ENCODE peak calls at places on chromosomes 12 and 14, in eight cellular contexts. Q is spleen, V is stomach, X is A549, A is heart left ventricle, M is HCT116, S is erythroblast, O is IMR-90. L is an unnamed sample.

GRCh38 chr14:100783630-100784321 is 42.1 kb upstream of the MEG3 start:
- DNase-seq in Q (peak), V (no peak), X (no peak), A (no peak), M (no peak), S (no peak), O (no peak), L (no peak)

GRCh38 chr12:88578821-88579518 is 1.3 kb downstream of the KITLG start:
- DNase-seq in Q (no peak), V (no peak), X (peak), A (no peak), M (no peak), S (no peak), O (no peak), L (peak)

GRCh38 chr14:98345186-98345585 is 926.8 kb downstream of the BCL11B start:
- DNase-seq in Q (no peak), V (no peak), X (no peak), A (no peak), M (no peak), S (no peak), O (no peak), L (no peak)

GRCh38 chr12:83256581-83256980 is 569.9 kb downstream of the TMTC2 start:
- DNase-seq in Q (no peak), V (no peak), X (no peak), A (no peak), M (no peak), S (no peak), O (no peak), L (no peak)

GRCh38 chr14:100067481-100067880 is 2.3 kb downstream of the EVL start:
- DNase-seq in Q (no peak), V (no peak), X (no peak), A (no peak), M (no peak), S (no peak), O (no peak), L (peak)

GRCh38 chr12:108793756-108794441 is 62.6 kb upstream of the CORO1C start:
- DNase-seq in Q (peak), V (no peak), X (no peak), A (peak), M (no peak), S (no peak), O (no peak), L (no peak)

GRCh38 chr12:96132819-96133218 is 61.4 kb upstream of the ELK3 start:
- DNase-seq in Q (no peak), V (no peak), X (peak), A (no peak), M (no peak), S (peak), O (no peak), L (peak)

GRCh38 chr14:65704850-65705249 is 292.3 kb downstream of the FUT8 start:
- DNase-seq in Q (no peak), V (no peak), X (no peak), A (no peak), M (no peak), S (no peak), O (no peak), L (no peak)

GRCh38 chr14:68936980-68937379 is 42.1 kb downstream of the ACTN1 start:
- DNase-seq in Q (no peak), V (no peak), X (no peak), A (no peak), M (no peak), S (no peak), O (no peak), L (no peak)

GRCh38 chr14:45089813-45090212 is 5.9 kb downstream of the PRPF39 start:
- DNase-seq in Q (no peak), V (no peak), X (no peak), A (no peak), M (no peak), S (no peak), O (peak), L (no peak)

GRCh38 chr12:51827925-51828818 is 20.3 kb downstream of the FIGNL2 start:
- DNase-seq in Q (no peak), V (peak), X (peak), A (no peak), M (no peak), S (no peak), O (peak), L (peak)

GRCh38 chr12:88336071-88336768 is 194.1 kb downstream of the TMTC3 start:
- DNase-seq in Q (no peak), V (no peak), X (no peak), A (no peak), M (no peak), S (no peak), O (no peak), L (no peak)

GRCh38 chr12:86623267-86623666 is 367.1 kb upstream of the MGAT4C start:
- DNase-seq in Q (no peak), V (no peak), X (peak), A (no peak), M (no peak), S (no peak), O (no peak), L (no peak)

GRCh38 chr12:78210894-78211302 is 380.2 kb downstream of the NAV3 start:
- DNase-seq in Q (no peak), V (no peak), X (peak), A (no peak), M (no peak), S (no peak), O (peak), L (peak)

GRCh38 chr14:102450206-102451063 is 59.1 kb downstream of the ANKRD9 start:
- DNase-seq in Q (no peak), V (no peak), X (no peak), A (no peak), M (no peak), S (no peak), O (no peak), L (no peak)

GRCh38 chr12:111773801-111774551 is 7.2 kb downstream of the ALDH2 start:
- DNase-seq in Q (no peak), V (peak), X (peak), A (peak), M (no peak), S (no peak), O (peak), L (peak)

GRCh38 chr12:125685885-125686284 is 620.6 kb downstream of the AACS start:
- DNase-seq in Q (no peak), V (no peak), X (no peak), A (no peak), M (no peak), S (no peak), O (no peak), L (no peak)

GRCh38 chr12:76890407-76891143 is 11.8 kb upstream of the CSRP2 start:
- DNase-seq in Q (no peak), V (no peak), X (no peak), A (no peak), M (peak), S (no peak), O (no peak), L (no peak)

GRCh38 chr12:110100315-110100970 is 23.7 kb upstream of the IFT81 start:
- DNase-seq in Q (peak), V (peak), X (peak), A (peak), M (peak), S (peak), O (peak), L (peak)

GRCh38 chr14:24339284-24340151 is at the start of gene RIPK3:
- DNase-seq in Q (peak), V (peak), X (no peak), A (peak), M (no peak), S (peak), O (no peak), L (peak)

GRCh38 chr14:44778562-44778961 is 183.2 kb downstream of the KLHL28 start:
- DNase-seq in Q (no peak), V (no peak), X (no peak), A (no peak), M (no peak), S (peak), O (peak), L (no peak)

GRCh38 chr14:88321692-88322504 is 1.2 kb downstream of the KCNK10 start:
- DNase-seq in Q (no peak), V (no peak), X (no peak), A (no peak), M (no peak), S (no peak), O (no peak), L (no peak)

GRCh38 chr12:120402217-120402616 is 33.3 kb upstream of the MSI1 start:
- DNase-seq in Q (no peak), V (no peak), X (no peak), A (no peak), M (no peak), S (no peak), O (no peak), L (no peak)

GRCh38 chr14:101177301-101178055 is 274.0 kb upstream of the RTL1 start:
- DNase-seq in Q (peak), V (no peak), X (no peak), A (no peak), M (no peak), S (no peak), O (no peak), L (no peak)

GRCh38 chr12:56119361-56119796 is 1.3 kb downstream of the ZC3H10 start:
- DNase-seq in Q (no peak), V (peak), X (peak), A (peak), M (peak), S (peak), O (peak), L (peak)

GRCh38 chr14:22427771-22428228 is 161.2 kb downstream of the DAD1 start:
- DNase-seq in Q (no peak), V (no peak), X (peak), A (peak), M (no peak), S (peak), O (peak), L (peak)

GRCh38 chr12:111925171-111925570 is 83.1 kb downstream of the MAPKAPK5 start:
- DNase-seq in Q (no peak), V (no peak), X (no peak), A (no peak), M (no peak), S (no peak), O (no peak), L (no peak)

GRCh38 chr14:104235686-104236085 is 97.3 kb downstream of the KIF26A start:
- DNase-seq in Q (peak), V (no peak), X (no peak), A (no peak), M (no peak), S (no peak), O (no peak), L (no peak)

GRCh38 chr12:104055686-104056388 is 5.8 kb upstream of the GLT8D2 start:
- DNase-seq in Q (no peak), V (peak), X (no peak), A (peak), M (no peak), S (no peak), O (peak), L (no peak)

GRCh38 chr14:92958373-92959188 is 35.6 kb downstream of the CHGA start:
- DNase-seq in Q (no peak), V (no peak), X (no peak), A (no peak), M (no peak), S (no peak), O (no peak), L (no peak)

GRCh38 chr12:98847242-98847641 is 202.2 kb downstream of the APAF1 start:
- DNase-seq in Q (no peak), V (no peak), X (no peak), A (no peak), M (no peak), S (no peak), O (no peak), L (no peak)

GRCh38 chr12:3201741-3202500 is 124.7 kb downstream of the TSPAN9 start:
- DNase-seq in Q (no peak), V (no peak), X (no peak), A (peak), M (no peak), S (no peak), O (no peak), L (no peak)

GRCh38 chr14:75831971-75832370 is 149.8 kb downstream of the TGFB3 start:
- DNase-seq in Q (no peak), V (peak), X (peak), A (no peak), M (no peak), S (no peak), O (peak), L (peak)

GRCh38 chr14:64689292-64689691 is 14.9 kb upstream of the PLEKHG3 start:
- DNase-seq in Q (no peak), V (no peak), X (no peak), A (no peak), M (no peak), S (no peak), O (no peak), L (no peak)

GRCh38 chr12:92055877-92056276 is 89.8 kb downstream of the BTG1 start:
- DNase-seq in Q (no peak), V (peak), X (no peak), A (no peak), M (no peak), S (no peak), O (no peak), L (no peak)

GRCh38 chr14:22814945-22815713 is at the start of gene SLC7A7:
- DNase-seq in Q (peak), V (no peak), X (peak), A (no peak), M (no peak), S (no peak), O (no peak), L (peak)

DNA sequence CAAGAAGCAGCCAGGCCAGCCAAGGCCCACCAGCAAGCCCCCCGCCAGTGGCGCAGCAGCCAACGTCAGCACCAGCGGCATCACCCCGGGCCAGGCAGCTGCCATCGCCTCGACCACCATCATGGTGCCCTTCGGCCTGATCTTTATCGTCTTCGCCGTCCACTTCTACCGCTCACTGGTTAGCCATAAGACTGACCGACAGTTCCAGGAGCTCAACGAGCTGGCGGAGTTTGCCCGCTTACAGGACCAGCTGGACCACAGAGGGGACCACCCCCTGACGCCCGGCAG is 15.0 kb downstream of the ORAI1 start:
- DNase-seq in Q (no peak), V (no peak), X (no peak), A (no peak), M (no peak), S (no peak), O (no peak), L (no peak)
- TF ChIP-seq POLR2A in Q (no peak), V (no peak), X (no peak), A (no peak), M (no peak), S (no peak), O (no peak), L (no peak)

DNA sequence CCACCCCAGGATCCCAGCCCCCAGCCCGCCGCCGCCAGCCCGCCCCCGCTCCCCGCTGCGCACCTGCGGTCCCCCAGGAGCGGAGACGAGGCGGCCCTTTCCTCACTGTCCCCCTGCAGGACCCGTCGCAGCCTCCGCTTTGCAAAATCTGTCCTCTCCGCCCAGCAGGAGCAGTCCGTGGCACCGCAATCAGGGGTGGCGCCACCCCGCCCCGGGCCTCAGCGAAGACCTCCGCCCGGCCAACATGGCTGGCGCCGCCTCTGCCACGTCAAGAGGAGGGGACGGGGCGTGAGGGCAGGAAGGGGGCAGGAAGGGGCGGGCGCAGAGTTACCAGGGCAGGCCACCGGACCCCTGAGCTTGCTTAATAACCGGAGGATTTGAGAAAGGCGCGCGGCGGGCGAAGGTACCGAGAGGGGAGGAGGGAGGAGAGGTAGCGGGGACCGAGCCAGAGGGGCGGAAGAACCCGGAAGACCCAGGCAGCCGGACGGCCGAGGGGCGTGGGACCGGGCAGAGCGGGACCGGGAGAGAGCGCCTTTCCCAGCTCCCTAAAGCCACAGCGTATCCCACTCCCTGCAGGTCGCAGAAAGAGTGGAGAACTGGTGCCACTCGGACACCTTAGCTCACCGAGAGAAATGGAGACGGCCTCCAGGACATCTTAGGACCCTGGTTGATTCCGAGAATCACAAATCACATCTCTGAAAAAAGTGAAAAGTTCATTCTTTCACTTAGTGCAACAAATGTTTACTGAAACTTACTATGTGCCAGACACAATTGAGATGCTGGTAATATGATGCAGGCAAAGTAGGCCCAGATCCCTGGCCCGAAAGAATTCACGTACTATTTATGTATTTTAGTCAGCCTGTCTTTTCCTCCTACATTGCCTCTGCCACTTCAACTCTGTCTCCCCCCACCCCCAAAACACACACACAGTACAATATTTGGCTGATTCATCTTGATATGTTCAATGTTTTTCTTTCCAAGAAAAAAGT is at the start of gene SEC23A:
- DNase-seq in Q (peak), V (peak), X (peak), A (peak), M (peak), S (peak), O (peak), L (peak)
- TF ChIP-seq POLR2A in Q (peak), V (peak), X (peak), A (peak), M (peak), S (peak), O (peak), L (peak)

DNA sequence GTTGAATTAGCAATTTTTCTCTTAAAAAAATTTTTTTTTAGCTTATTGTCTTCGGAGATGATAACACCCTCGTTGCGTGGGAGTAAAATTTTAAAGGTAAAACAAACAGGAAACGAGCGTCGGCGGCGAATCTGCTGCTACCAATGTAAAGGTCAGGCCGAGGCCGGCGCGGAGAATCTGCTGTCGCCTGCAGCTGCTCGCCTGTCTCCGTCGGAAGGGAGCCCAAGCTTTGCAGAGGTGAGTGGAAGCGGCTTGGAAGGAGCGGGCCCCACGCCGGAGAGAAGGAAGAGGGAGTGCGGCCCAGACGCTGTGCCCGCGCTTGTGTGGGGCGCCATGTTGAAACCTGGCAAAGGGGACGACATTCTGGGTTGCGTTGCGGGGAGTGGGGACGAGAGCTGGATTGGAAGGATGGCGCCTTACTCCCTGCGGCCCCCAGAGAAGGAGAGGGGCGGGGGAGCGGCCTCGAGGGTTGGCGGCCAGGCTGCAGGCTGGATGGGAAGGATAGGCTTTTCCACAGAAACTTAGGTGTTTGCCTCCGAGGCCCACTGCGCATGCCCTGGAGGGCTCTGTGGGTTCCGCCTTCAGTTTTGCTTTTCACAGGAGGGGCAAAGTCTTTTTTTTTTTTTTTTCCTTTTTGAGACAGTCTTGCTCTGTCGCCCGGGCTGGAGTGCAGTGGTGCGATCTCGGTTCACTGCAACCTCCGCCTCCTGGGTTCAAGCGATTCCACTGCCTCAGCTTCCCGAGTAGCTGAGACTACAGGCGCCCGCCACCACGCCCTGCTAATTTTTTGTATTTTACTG is at the start of gene SNRNP35:
- DNase-seq in Q (peak), V (peak), X (peak), A (peak), M (peak), S (peak), O (peak), L (peak)
- TF ChIP-seq POLR2A in Q (no peak), V (no peak), X (peak), A (peak), M (peak), S (peak), O (peak), L (peak)

DNA sequence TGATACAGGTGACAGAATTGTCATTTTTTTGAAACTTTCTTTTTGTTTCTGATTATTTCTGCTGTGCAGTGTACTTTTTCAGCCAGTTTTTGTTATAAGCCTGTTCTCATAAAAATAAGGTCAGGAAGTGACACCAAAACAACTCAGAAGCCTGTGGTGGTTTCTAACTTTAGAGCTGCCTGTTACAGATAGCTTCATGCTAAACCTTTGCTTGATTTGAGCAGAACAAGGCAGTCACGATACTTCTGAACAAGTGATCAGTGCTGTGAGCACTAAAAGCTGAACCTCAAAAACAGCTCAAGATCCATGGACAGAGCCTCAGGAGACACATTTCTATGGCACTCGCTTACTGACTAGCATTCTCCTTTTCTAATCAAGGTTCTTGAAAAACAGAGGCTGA is 82.0 kb downstream of the PRKCH start:
- DNase-seq in Q (no peak), V (no peak), X (no peak), A (no peak), M (no peak), S (no peak), O (no peak), L (no peak)
- TF ChIP-seq POLR2A in Q (no peak), V (no peak), X (no peak), A (no peak), M (no peak), S (no peak), O (no peak), L (no peak)

GRCh38 chr12:1935242-1935641 is 16.8 kb upstream of the CACNA2D4 start:
- DNase-seq in Q (peak), V (no peak), X (no peak), A (no peak), M (no peak), S (no peak), O (no peak), L (no peak)
- TF ChIP-seq POLR2A in Q (no peak), V (no peak), X (no peak), A (no peak), M (no peak), S (no peak), O (no peak), L (no peak)

GRCh38 chr12:68749443-68749842 is 3.5 kb downstream of the SLC35E3 start:
- DNase-seq in Q (no peak), V (no peak), X (no peak), A (no peak), M (no peak), S (no peak), O (no peak), L (peak)

GRCh38 chr12:68746572-68747180 is 700 bp downstream of the SLC35E3 start:
- DNase-seq in Q (peak), V (peak), X (peak), A (peak), M (no peak), S (peak), O (peak), L (peak)

GRCh38 chr12:68743416-68743815 is 2.6 kb upstream of the SLC35E3 start:
- DNase-seq in Q (no peak), V (no peak), X (no peak), A (no peak), M (no peak), S (no peak), O (no peak), L (peak)

GRCh38 chr12:68745376-68745903 is 536 bp upstream of the SLC35E3 start:
- DNase-seq in Q (no peak), V (no peak), X (no peak), A (no peak), M (no peak), S (no peak), O (no peak), L (peak)

GRCh38 chr12:68745904-68746571 is at the start of gene SLC35E3:
- DNase-seq in Q (peak), V (peak), X (peak), A (peak), M (peak), S (peak), O (peak), L (peak)
- TF ChIP-seq POLR2A in Q (peak), V (no peak), X (peak), A (peak), M (peak), S (peak), O (peak), L (peak)

L was measured in NB4.